ENCODE peak calls at places on chromosomes 6 and 20, in six cellular contexts. N, J, Y, V, Q and D are unnamed samples.

GRCh38 chr6:154156135-154156948 is 117.3 kb downstream of the OPRM1 start:
- DNase-seq in N (peak; percentile 46), J (peak; percentile 34), Y (peak; percentile 28), V (peak; percentile 81), Q (no peak), D (peak; percentile 65)

GRCh38 chr6:170371588-170371987 is 65.0 kb downstream of the FAM120B start:
- DNase-seq in N (no peak), J (peak; percentile 42), Y (no peak), V (no peak), Q (no peak), D (no peak)

GRCh38 chr20:63074182-63074581 is 67.4 kb upstream of the BHLHE23 start:
- DNase-seq in N (no peak), J (no peak), Y (no peak), V (no peak), Q (peak; percentile 61), D (peak; percentile 24)

GRCh38 chr20:25695532-25696383 is 895 bp downstream of the ZNF337 start:
- DNase-seq in N (peak; percentile 11), J (peak; percentile 40), Y (no peak), V (peak; percentile 26), Q (no peak), D (no peak)

GRCh38 chr6:152270301-152270925 is 366.7 kb downstream of the SYNE1 start:
- DNase-seq in N (peak; percentile 44), J (no peak), Y (no peak), V (no peak), Q (no peak), D (no peak)

GRCh38 chr6:17042422-17043147 is 59.3 kb upstream of the STMND1 start:
- DNase-seq in N (peak; percentile 78), J (peak; percentile 36), Y (no peak), V (no peak), Q (no peak), D (no peak)

GRCh38 chr6:104357928-104358327 is 501.8 kb downstream of the HACE1 start:
- DNase-seq in N (no peak), J (no peak), Y (no peak), V (no peak), Q (no peak), D (no peak)

GRCh38 chr6:23533954-23534725 is 591.9 kb upstream of the NRSN1 start:
- DNase-seq in N (no peak), J (no peak), Y (no peak), V (no peak), Q (no peak), D (no peak)

DNA sequence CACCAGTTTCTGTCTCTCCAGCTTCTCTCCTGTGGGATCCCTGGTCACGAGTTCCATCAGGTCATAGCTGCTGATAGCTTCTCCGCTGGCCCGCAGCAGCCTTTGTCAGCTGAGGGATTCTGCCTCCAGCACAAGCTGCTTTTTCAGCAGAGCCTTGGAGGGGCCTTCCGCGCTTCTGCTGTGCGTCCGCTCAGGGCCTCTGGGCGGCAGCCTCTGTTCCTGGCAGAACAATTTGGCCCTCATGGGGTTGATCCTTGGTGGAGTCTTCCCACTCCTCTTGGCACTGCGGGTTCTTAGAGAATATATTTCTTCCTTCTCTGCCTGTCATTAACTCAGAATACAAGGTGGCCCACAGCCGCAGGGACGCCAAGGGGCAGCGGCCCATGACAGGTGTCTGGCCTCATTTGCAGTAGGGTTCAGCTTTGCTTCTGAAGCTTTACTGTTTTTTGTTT is 158.8 kb downstream of the DTNBP1 start:
- DNase-seq in N (peak; percentile 29), J (peak; percentile 86), Y (no peak), V (no peak), Q (no peak), D (no peak)
- TF ChIP-seq CTCF in N (no peak), J (no peak), Y (no peak), V (no peak), Q (no peak), D (peak; percentile 31)

DNA sequence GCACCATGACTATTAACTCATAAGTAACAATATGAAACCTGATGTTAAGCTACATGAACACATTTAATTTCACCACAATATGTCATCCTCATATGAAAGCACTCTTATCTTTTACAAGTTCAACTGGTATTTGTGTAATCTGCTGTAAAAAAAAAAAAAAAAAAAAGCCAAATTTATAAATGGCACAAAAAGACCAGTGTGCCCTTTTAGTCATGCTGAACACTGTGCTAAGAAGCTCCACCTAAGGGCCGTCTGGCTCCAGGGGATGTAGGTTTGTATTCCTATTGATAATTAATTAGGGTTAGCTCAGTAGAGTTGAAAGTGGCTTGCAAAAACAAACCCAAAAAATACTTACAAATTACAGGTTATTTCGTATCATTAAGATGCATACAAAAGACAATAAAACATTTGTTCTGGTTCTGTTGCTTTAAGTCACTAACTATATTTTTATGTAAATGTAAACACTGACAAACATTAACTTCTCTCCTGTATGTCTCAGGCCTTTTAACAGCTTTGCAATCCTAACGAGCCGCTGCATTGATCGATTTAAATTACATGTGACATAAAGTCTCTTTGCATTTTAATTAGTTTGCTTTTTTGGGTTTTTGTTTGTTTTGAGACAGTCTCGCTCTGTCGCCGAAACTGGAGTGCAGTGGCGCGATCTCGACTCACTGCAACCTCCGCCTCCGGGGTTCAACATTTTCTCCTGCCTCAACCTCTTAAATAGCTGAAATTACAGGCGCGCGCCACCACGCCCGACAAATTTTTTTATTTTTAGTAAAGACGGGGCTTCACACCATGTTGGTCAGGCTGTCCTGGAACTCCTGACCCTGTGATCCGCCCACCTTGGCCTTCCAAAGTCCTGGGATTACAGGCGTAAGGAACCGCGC is 110.8 kb downstream of the HFE start:
- DNase-seq in N (peak; percentile 27), J (peak; percentile 26), Y (peak; percentile 84), V (peak; percentile 85), Q (no peak), D (no peak)
- TF ChIP-seq CTCF in N (no peak), J (no peak), Y (peak; percentile 57), V (no peak), Q (no peak), D (no peak)

GRCh38 chr6:134744301-134744700 is 205.6 kb downstream of the ALDH8A1 start:
- DNase-seq in N (no peak), J (no peak), Y (no peak), V (no peak), Q (no peak), D (no peak)

GRCh38 chr6:134739299-134740090 is 210.4 kb downstream of the ALDH8A1 start:
- DNase-seq in N (peak; percentile 50), J (no peak), Y (no peak), V (no peak), Q (no peak), D (no peak)

GRCh38 chr6:134740473-134741192 is 209.3 kb downstream of the ALDH8A1 start:
- DNase-seq in N (peak; percentile 50), J (no peak), Y (no peak), V (no peak), Q (no peak), D (no peak)

GRCh38 chr6:134738486-134738885 is 211.4 kb downstream of the ALDH8A1 start:
- DNase-seq in N (no peak), J (no peak), Y (no peak), V (no peak), Q (no peak), D (no peak)

DNA sequence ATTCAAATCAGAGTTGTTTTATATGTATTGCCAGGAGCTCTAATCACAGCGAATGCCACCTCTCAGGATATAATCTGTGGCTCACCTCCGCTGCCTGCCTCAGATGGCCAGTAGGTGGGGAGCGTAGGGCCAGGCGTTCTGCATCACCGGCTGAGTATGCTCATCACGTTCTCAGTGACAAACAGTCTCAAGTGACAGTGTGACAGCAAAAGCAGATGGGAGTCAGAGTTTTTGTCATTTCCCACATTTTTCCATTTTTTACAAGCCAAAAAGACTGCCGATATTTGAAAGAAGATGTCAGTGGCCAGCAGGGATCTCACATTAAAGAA is 208.7 kb downstream of the ALDH8A1 start:
- DNase-seq in N (no peak), J (no peak), Y (peak; percentile 9), V (peak; percentile 3), Q (no peak), D (no peak)
- TF ChIP-seq CTCF in N (peak; percentile 9), J (peak; percentile 19), Y (peak; percentile 46), V (peak; percentile 9), Q (no peak), D (peak; percentile 24)

DNA sequence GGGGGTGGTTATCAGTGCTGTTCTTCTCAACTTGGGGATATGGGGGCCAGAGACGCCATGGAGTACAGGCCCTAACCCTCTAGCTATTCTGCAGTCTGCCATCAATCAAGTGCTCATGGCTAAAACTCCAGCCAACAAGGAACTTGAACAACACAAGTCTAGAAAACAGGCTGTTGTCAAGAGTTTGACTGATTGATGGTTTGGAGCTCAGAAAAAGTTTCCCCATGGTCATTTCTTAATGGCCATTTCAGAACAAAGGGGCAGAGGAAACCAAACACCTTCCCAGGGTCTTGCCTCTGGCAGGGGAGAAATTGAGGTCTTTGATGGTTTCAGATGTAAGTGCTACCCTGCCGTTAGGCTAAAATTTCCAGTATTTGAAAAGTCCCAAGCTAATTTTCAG is 15.1 kb downstream of the PCK1 start:
- DNase-seq in N (no peak), J (no peak), Y (no peak), V (no peak), Q (no peak), D (no peak)
- TF ChIP-seq CTCF in N (no peak), J (no peak), Y (no peak), V (no peak), Q (no peak), D (no peak)